ENCODE peak calls at places on chromosomes 5 and 9, in five cellular contexts. One of them, this sample, is unnamed.
A peak's percentile ranks its signal among the peaks of the same experiment; 100 is the strongest.

GRCh38 chr5:78890663-78891379 is 94.3 kb downstream of the ARSB start:
- DNase-seq in K562: no peak
- DNase-seq in RWPE1: no peak
- DNase-seq in stimulated activated CD8-positive, alpha-beta memory T cell treated with anti-CD3 and anti-CD28 coated beads, Interleukin-15, amount 100 ng/mL, for 4 hours: no peak
- DNase-seq in ACHN: no peak
- DNase-seq in this sample: no peak

GRCh38 chr5:81802020-81802419 is 51.1 kb upstream of the SSBP2 start:
- DNase-seq in K562: no peak
- DNase-seq in RWPE1: no peak
- DNase-seq in stimulated activated CD8-positive, alpha-beta memory T cell treated with anti-CD3 and anti-CD28 coated beads, Interleukin-15, amount 100 ng/mL, for 4 hours: no peak
- DNase-seq in ACHN: no peak
- DNase-seq in this sample: no peak

GRCh38 chr5:10103098-10103497 is 146.6 kb downstream of the ATPSCKMT start:
- DNase-seq in K562: no peak
- DNase-seq in RWPE1: no peak
- DNase-seq in stimulated activated CD8-positive, alpha-beta memory T cell treated with anti-CD3 and anti-CD28 coated beads, Interleukin-15, amount 100 ng/mL, for 4 hours: no peak
- DNase-seq in ACHN: no peak
- DNase-seq in this sample: no peak

GRCh38 chr5:42840279-42840678 is 28.6 kb upstream of the SELENOP start:
- DNase-seq in K562: no peak
- DNase-seq in RWPE1: no peak
- DNase-seq in stimulated activated CD8-positive, alpha-beta memory T cell treated with anti-CD3 and anti-CD28 coated beads, Interleukin-15, amount 100 ng/mL, for 4 hours: no peak
- DNase-seq in ACHN: no peak
- DNase-seq in this sample: peak; percentile 19

GRCh38 chr9:79812099-79812498 is 240.3 kb downstream of the TLE4 start:
- DNase-seq in K562: no peak
- DNase-seq in RWPE1: no peak
- DNase-seq in stimulated activated CD8-positive, alpha-beta memory T cell treated with anti-CD3 and anti-CD28 coated beads, Interleukin-15, amount 100 ng/mL, for 4 hours: no peak
- DNase-seq in ACHN: no peak
- DNase-seq in this sample: no peak

GRCh38 chr9:112119225-112120045 is 55.7 kb downstream of the SUSD1 start:
- DNase-seq in K562: no peak
- DNase-seq in RWPE1: peak; percentile 56
- DNase-seq in stimulated activated CD8-positive, alpha-beta memory T cell treated with anti-CD3 and anti-CD28 coated beads, Interleukin-15, amount 100 ng/mL, for 4 hours: no peak
- DNase-seq in ACHN: peak; percentile 81
- DNase-seq in this sample: no peak

GRCh38 chr5:110769282-110769681 is 30.5 kb downstream of the SLC25A46 start:
- DNase-seq in K562: no peak
- DNase-seq in RWPE1: no peak
- DNase-seq in stimulated activated CD8-positive, alpha-beta memory T cell treated with anti-CD3 and anti-CD28 coated beads, Interleukin-15, amount 100 ng/mL, for 4 hours: no peak
- DNase-seq in ACHN: no peak
- DNase-seq in this sample: no peak

GRCh38 chr9:121317737-121318630 is 50.0 kb downstream of the GSN start:
- DNase-seq in K562: no peak
- DNase-seq in RWPE1: no peak
- DNase-seq in stimulated activated CD8-positive, alpha-beta memory T cell treated with anti-CD3 and anti-CD28 coated beads, Interleukin-15, amount 100 ng/mL, for 4 hours: no peak
- DNase-seq in ACHN: no peak
- DNase-seq in this sample: no peak

GRCh38 chr5:39225405-39226099 is 6.2 kb upstream of the FYB1 start:
- DNase-seq in K562: no peak
- DNase-seq in RWPE1: no peak
- DNase-seq in stimulated activated CD8-positive, alpha-beta memory T cell treated with anti-CD3 and anti-CD28 coated beads, Interleukin-15, amount 100 ng/mL, for 4 hours: no peak
- DNase-seq in ACHN: no peak
- DNase-seq in this sample: no peak

GRCh38 chr5:37812365-37812764 is 27.5 kb downstream of the GDNF start:
- DNase-seq in K562: peak; percentile 50
- DNase-seq in RWPE1: no peak
- DNase-seq in stimulated activated CD8-positive, alpha-beta memory T cell treated with anti-CD3 and anti-CD28 coated beads, Interleukin-15, amount 100 ng/mL, for 4 hours: no peak
- DNase-seq in ACHN: no peak
- DNase-seq in this sample: no peak

GRCh38 chr5:32664523-32664922 is 46.6 kb upstream of the NPR3 start:
- DNase-seq in K562: no peak
- DNase-seq in RWPE1: no peak
- DNase-seq in stimulated activated CD8-positive, alpha-beta memory T cell treated with anti-CD3 and anti-CD28 coated beads, Interleukin-15, amount 100 ng/mL, for 4 hours: no peak
- DNase-seq in ACHN: no peak
- DNase-seq in this sample: no peak

This sample was measured in substantia nigra.